ENCODE peak calls at places on chromosomes 3 and 15, in five cellular contexts. One of them, this sample, is unnamed.

GRCh38 chr3:58532794-58533220 is 4.2 kb downstream of the ACOX2 start:
- DNase-seq in stimulated activated CD4-positive, alpha-beta T cell treated with anti-CD3 and anti-CD28 coated beads, Interleukin-15, amount 100 ng/mL, for 48 hours: peak; percentile 80
- DNase-seq in Calu3: peak; percentile 82
- DNase-seq in type B pancreatic cell: no peak
- DNase-seq in NCI-H524: peak; percentile 73
- DNase-seq in this sample: peak; percentile 13

GRCh38 chr3:133476971-133477375 is 77.1 kb downstream of the BFSP2 start:
- DNase-seq in type B pancreatic cell: no peak
- DNase-seq in NCI-H524: peak; percentile 98
- DNase-seq in stimulated activated CD4-positive, alpha-beta T cell treated with anti-CD3 and anti-CD28 coated beads, Interleukin-15, amount 100 ng/mL, for 48 hours: no peak
- DNase-seq in Calu3: no peak
- DNase-seq in this sample: peak; percentile 97

GRCh38 chr15:98874773-98875172 is 132.8 kb downstream of the PGPEP1L start:
- DNase-seq in Calu3: no peak
- DNase-seq in stimulated activated CD4-positive, alpha-beta T cell treated with anti-CD3 and anti-CD28 coated beads, Interleukin-15, amount 100 ng/mL, for 48 hours: no peak
- DNase-seq in NCI-H524: no peak
- DNase-seq in type B pancreatic cell: no peak
- DNase-seq in this sample: no peak

GRCh38 chr15:39691229-39691628 is 91.4 kb downstream of the FSIP1 start:
- DNase-seq in NCI-H524: no peak
- DNase-seq in stimulated activated CD4-positive, alpha-beta T cell treated with anti-CD3 and anti-CD28 coated beads, Interleukin-15, amount 100 ng/mL, for 48 hours: no peak
- DNase-seq in type B pancreatic cell: no peak
- DNase-seq in Calu3: no peak
- DNase-seq in this sample: no peak

GRCh38 chr3:136954980-136955780 is 2.6 kb upstream of the IL20RB start:
- DNase-seq in type B pancreatic cell: no peak
- DNase-seq in Calu3: no peak
- DNase-seq in stimulated activated CD4-positive, alpha-beta T cell treated with anti-CD3 and anti-CD28 coated beads, Interleukin-15, amount 100 ng/mL, for 48 hours: no peak
- DNase-seq in NCI-H524: no peak
- DNase-seq in this sample: no peak

GRCh38 chr3:61570813-61571212 is 9.4 kb downstream of the PTPRG start:
- DNase-seq in NCI-H524: no peak
- DNase-seq in stimulated activated CD4-positive, alpha-beta T cell treated with anti-CD3 and anti-CD28 coated beads, Interleukin-15, amount 100 ng/mL, for 48 hours: no peak
- DNase-seq in type B pancreatic cell: no peak
- DNase-seq in Calu3: no peak
- DNase-seq in this sample: no peak

GRCh38 chr15:90860942-90861675 is 7.3 kb upstream of the FURIN start:
- DNase-seq in Calu3: no peak
- DNase-seq in stimulated activated CD4-positive, alpha-beta T cell treated with anti-CD3 and anti-CD28 coated beads, Interleukin-15, amount 100 ng/mL, for 48 hours: no peak
- DNase-seq in NCI-H524: no peak
- DNase-seq in type B pancreatic cell: no peak
- DNase-seq in this sample: no peak

GRCh38 chr15:63348392-63348791 is 33.3 kb downstream of the CA12 start:
- DNase-seq in stimulated activated CD4-positive, alpha-beta T cell treated with anti-CD3 and anti-CD28 coated beads, Interleukin-15, amount 100 ng/mL, for 48 hours: no peak
- DNase-seq in NCI-H524: no peak
- DNase-seq in type B pancreatic cell: no peak
- DNase-seq in Calu3: peak; percentile 40
- DNase-seq in this sample: peak; percentile 47

GRCh38 chr15:89654847-89655805 is at the start of gene KIF7:
- DNase-seq in type B pancreatic cell: no peak
- DNase-seq in stimulated activated CD4-positive, alpha-beta T cell treated with anti-CD3 and anti-CD28 coated beads, Interleukin-15, amount 100 ng/mL, for 48 hours: peak; percentile 8
- DNase-seq in Calu3: peak; percentile 36
- DNase-seq in NCI-H524: peak; percentile 44
- DNase-seq in this sample: peak; percentile 15

GRCh38 chr15:74958320-74958907 is 1.8 kb upstream of the RPP25 start:
- DNase-seq in NCI-H524: peak; percentile 93
- DNase-seq in Calu3: peak; percentile 63
- DNase-seq in stimulated activated CD4-positive, alpha-beta T cell treated with anti-CD3 and anti-CD28 coated beads, Interleukin-15, amount 100 ng/mL, for 48 hours: no peak
- DNase-seq in type B pancreatic cell: no peak
- DNase-seq in this sample: peak; percentile 78

GRCh38 chr3:58188173-58188564 is 22.6 kb downstream of the DNASE1L3 start:
- DNase-seq in Calu3: no peak
- DNase-seq in NCI-H524: no peak
- DNase-seq in stimulated activated CD4-positive, alpha-beta T cell treated with anti-CD3 and anti-CD28 coated beads, Interleukin-15, amount 100 ng/mL, for 48 hours: no peak
- DNase-seq in type B pancreatic cell: no peak
- DNase-seq in this sample: no peak

GRCh38 chr3:184241447-184242296 is 7.1 kb downstream of the ALG3 start:
- DNase-seq in NCI-H524: peak; percentile 76
- DNase-seq in type B pancreatic cell: no peak
- DNase-seq in Calu3: peak; percentile 94
- DNase-seq in stimulated activated CD4-positive, alpha-beta T cell treated with anti-CD3 and anti-CD28 coated beads, Interleukin-15, amount 100 ng/mL, for 48 hours: no peak
- DNase-seq in this sample: no peak

GRCh38 chr3:184525337-184526157 is 36.0 kb upstream of the EPHB3 start:
- DNase-seq in NCI-H524: no peak
- DNase-seq in type B pancreatic cell: no peak
- DNase-seq in stimulated activated CD4-positive, alpha-beta T cell treated with anti-CD3 and anti-CD28 coated beads, Interleukin-15, amount 100 ng/mL, for 48 hours: no peak
- DNase-seq in Calu3: no peak
- DNase-seq in this sample: no peak

GRCh38 chr3:23455775-23456174 is 252.6 kb downstream of the UBE2E2 start:
- DNase-seq in type B pancreatic cell: no peak
- DNase-seq in NCI-H524: no peak
- DNase-seq in Calu3: no peak
- DNase-seq in stimulated activated CD4-positive, alpha-beta T cell treated with anti-CD3 and anti-CD28 coated beads, Interleukin-15, amount 100 ng/mL, for 48 hours: no peak
- DNase-seq in this sample: no peak

GRCh38 chr3:183927059-183927458 is 42.4 kb upstream of the PARL start:
- DNase-seq in NCI-H524: no peak
- DNase-seq in type B pancreatic cell: no peak
- DNase-seq in Calu3: no peak
- DNase-seq in stimulated activated CD4-positive, alpha-beta T cell treated with anti-CD3 and anti-CD28 coated beads, Interleukin-15, amount 100 ng/mL, for 48 hours: no peak
- DNase-seq in this sample: no peak

GRCh38 chr3:15368561-15369135 is 36.3 kb upstream of the SH3BP5 start:
- DNase-seq in Calu3: no peak
- DNase-seq in NCI-H524: peak; percentile 66
- DNase-seq in type B pancreatic cell: no peak
- DNase-seq in stimulated activated CD4-positive, alpha-beta T cell treated with anti-CD3 and anti-CD28 coated beads, Interleukin-15, amount 100 ng/mL, for 48 hours: no peak
- DNase-seq in this sample: no peak

GRCh38 chr3:64488938-64489337 is 198.9 kb downstream of the ADAMTS9 start:
- DNase-seq in NCI-H524: peak; percentile 63
- DNase-seq in type B pancreatic cell: no peak
- DNase-seq in Calu3: no peak
- DNase-seq in stimulated activated CD4-positive, alpha-beta T cell treated with anti-CD3 and anti-CD28 coated beads, Interleukin-15, amount 100 ng/mL, for 48 hours: no peak
- DNase-seq in this sample: no peak

GRCh38 chr15:43249699-43250203 is 17.0 kb downstream of the TGM5 start:
- DNase-seq in Calu3: no peak
- DNase-seq in stimulated activated CD4-positive, alpha-beta T cell treated with anti-CD3 and anti-CD28 coated beads, Interleukin-15, amount 100 ng/mL, for 48 hours: no peak
- DNase-seq in type B pancreatic cell: no peak
- DNase-seq in NCI-H524: no peak
- DNase-seq in this sample: peak; percentile 3

GRCh38 chr3:176431073-176431472 is 766.2 kb downstream of the TBL1XR1 start:
- DNase-seq in type B pancreatic cell: no peak
- DNase-seq in Calu3: no peak
- DNase-seq in NCI-H524: peak; percentile 84
- DNase-seq in stimulated activated CD4-positive, alpha-beta T cell treated with anti-CD3 and anti-CD28 coated beads, Interleukin-15, amount 100 ng/mL, for 48 hours: no peak
- DNase-seq in this sample: no peak

GRCh38 chr3:151431940-151432339 is 28.9 kb downstream of the IGSF10 start:
- DNase-seq in NCI-H524: no peak
- DNase-seq in Calu3: peak; percentile 58
- DNase-seq in stimulated activated CD4-positive, alpha-beta T cell treated with anti-CD3 and anti-CD28 coated beads, Interleukin-15, amount 100 ng/mL, for 48 hours: no peak
- DNase-seq in type B pancreatic cell: no peak
- DNase-seq in this sample: no peak

GRCh38 chr3:178665747-178666146 is 129.5 kb downstream of the KCNMB2 start:
- DNase-seq in NCI-H524: no peak
- DNase-seq in stimulated activated CD4-positive, alpha-beta T cell treated with anti-CD3 and anti-CD28 coated beads, Interleukin-15, amount 100 ng/mL, for 48 hours: no peak
- DNase-seq in type B pancreatic cell: no peak
- DNase-seq in Calu3: no peak
- DNase-seq in this sample: no peak

GRCh38 chr3:158167737-158168469 is 58.0 kb downstream of the RSRC1 start:
- DNase-seq in NCI-H524: no peak
- DNase-seq in stimulated activated CD4-positive, alpha-beta T cell treated with anti-CD3 and anti-CD28 coated beads, Interleukin-15, amount 100 ng/mL, for 48 hours: peak; percentile 7
- DNase-seq in type B pancreatic cell: no peak
- DNase-seq in Calu3: peak; percentile 69
- DNase-seq in this sample: no peak

GRCh38 chr15:78243491-78243941 is 9.2 kb upstream of the ACSBG1 start:
- DNase-seq in stimulated activated CD4-positive, alpha-beta T cell treated with anti-CD3 and anti-CD28 coated beads, Interleukin-15, amount 100 ng/mL, for 48 hours: no peak
- DNase-seq in Calu3: peak; percentile 42
- DNase-seq in type B pancreatic cell: no peak
- DNase-seq in NCI-H524: no peak
- DNase-seq in this sample: no peak

GRCh38 chr15:101250931-101251829 is 668 bp downstream of the CHSY1 start:
- DNase-seq in Calu3: peak; percentile 58
- DNase-seq in type B pancreatic cell: no peak
- DNase-seq in stimulated activated CD4-positive, alpha-beta T cell treated with anti-CD3 and anti-CD28 coated beads, Interleukin-15, amount 100 ng/mL, for 48 hours: no peak
- DNase-seq in NCI-H524: peak; percentile 43
- DNase-seq in this sample: no peak

GRCh38 chr3:11495948-11496557 is 147.7 kb downstream of the VGLL4 start:
- DNase-seq in type B pancreatic cell: no peak
- DNase-seq in Calu3: no peak
- DNase-seq in NCI-H524: no peak
- DNase-seq in stimulated activated CD4-positive, alpha-beta T cell treated with anti-CD3 and anti-CD28 coated beads, Interleukin-15, amount 100 ng/mL, for 48 hours: no peak
- DNase-seq in this sample: no peak

GRCh38 chr3:126476166-126476975 is 680 bp upstream of the ZXDC start:
- DNase-seq in NCI-H524: peak; percentile 69
- DNase-seq in Calu3: peak; percentile 78
- DNase-seq in type B pancreatic cell: no peak
- DNase-seq in stimulated activated CD4-positive, alpha-beta T cell treated with anti-CD3 and anti-CD28 coated beads, Interleukin-15, amount 100 ng/mL, for 48 hours: peak; percentile 20
- DNase-seq in this sample: no peak

GRCh38 chr3:161689699-161690098 is 193.1 kb downstream of the OTOL1 start:
- DNase-seq in NCI-H524: no peak
- DNase-seq in Calu3: no peak
- DNase-seq in type B pancreatic cell: no peak
- DNase-seq in stimulated activated CD4-positive, alpha-beta T cell treated with anti-CD3 and anti-CD28 coated beads, Interleukin-15, amount 100 ng/mL, for 48 hours: no peak
- DNase-seq in this sample: no peak

GRCh38 chr3:133276594-133276993 is 123.3 kb upstream of the BFSP2 start:
- DNase-seq in stimulated activated CD4-positive, alpha-beta T cell treated with anti-CD3 and anti-CD28 coated beads, Interleukin-15, amount 100 ng/mL, for 48 hours: no peak
- DNase-seq in Calu3: no peak
- DNase-seq in NCI-H524: peak; percentile 93
- DNase-seq in type B pancreatic cell: no peak
- DNase-seq in this sample: peak; percentile 29

GRCh38 chr3:134103470-134103869 is 73.7 kb upstream of the SLCO2A1 start:
- DNase-seq in stimulated activated CD4-positive, alpha-beta T cell treated with anti-CD3 and anti-CD28 coated beads, Interleukin-15, amount 100 ng/mL, for 48 hours: no peak
- DNase-seq in NCI-H524: no peak
- DNase-seq in type B pancreatic cell: no peak
- DNase-seq in Calu3: no peak
- DNase-seq in this sample: no peak

GRCh38 chr3:12891985-12892839 is 50.8 kb upstream of the RPL32 start:
- DNase-seq in NCI-H524: peak; percentile 62
- DNase-seq in Calu3: peak; percentile 45
- DNase-seq in type B pancreatic cell: no peak
- DNase-seq in stimulated activated CD4-positive, alpha-beta T cell treated with anti-CD3 and anti-CD28 coated beads, Interleukin-15, amount 100 ng/mL, for 48 hours: peak; percentile 27
- DNase-seq in this sample: no peak

GRCh38 chr15:92958105-92958504 is 58.0 kb downstream of the CHD2 start:
- DNase-seq in type B pancreatic cell: no peak
- DNase-seq in stimulated activated CD4-positive, alpha-beta T cell treated with anti-CD3 and anti-CD28 coated beads, Interleukin-15, amount 100 ng/mL, for 48 hours: peak; percentile 58
- DNase-seq in Calu3: no peak
- DNase-seq in NCI-H524: no peak
- DNase-seq in this sample: no peak

GRCh38 chr3:129424185-129424841 is 4.1 kb downstream of the EFCAB12 start:
- DNase-seq in type B pancreatic cell: no peak
- DNase-seq in Calu3: no peak
- DNase-seq in stimulated activated CD4-positive, alpha-beta T cell treated with anti-CD3 and anti-CD28 coated beads, Interleukin-15, amount 100 ng/mL, for 48 hours: no peak
- DNase-seq in NCI-H524: no peak
- DNase-seq in this sample: no peak

GRCh38 chr3:43364926-43365325 is 78.6 kb downstream of the SNRK start:
- DNase-seq in stimulated activated CD4-positive, alpha-beta T cell treated with anti-CD3 and anti-CD28 coated beads, Interleukin-15, amount 100 ng/mL, for 48 hours: no peak
- DNase-seq in NCI-H524: peak; percentile 72
- DNase-seq in Calu3: no peak
- DNase-seq in type B pancreatic cell: no peak
- DNase-seq in this sample: no peak

GRCh38 chr3:46929324-46929723 is 47.2 kb downstream of the CCDC12 start:
- DNase-seq in Calu3: no peak
- DNase-seq in NCI-H524: no peak
- DNase-seq in stimulated activated CD4-positive, alpha-beta T cell treated with anti-CD3 and anti-CD28 coated beads, Interleukin-15, amount 100 ng/mL, for 48 hours: no peak
- DNase-seq in type B pancreatic cell: no peak
- DNase-seq in this sample: no peak

GRCh38 chr3:101884776-101885175 is 35.5 kb downstream of the NFKBIZ start:
- DNase-seq in type B pancreatic cell: no peak
- DNase-seq in Calu3: no peak
- DNase-seq in stimulated activated CD4-positive, alpha-beta T cell treated with anti-CD3 and anti-CD28 coated beads, Interleukin-15, amount 100 ng/mL, for 48 hours: no peak
- DNase-seq in NCI-H524: no peak
- DNase-seq in this sample: no peak